ENCODE peak calls at places on chromosomes 5 and 9, in nine cellular contexts. A, U, E, I, Y, H, O, B and S are unnamed samples.
A peak's percentile ranks its signal among the peaks of the same experiment; 100 is the strongest.

GRCh38 chr5:132774896-132775295 is 2.1 kb downstream of the SEPTIN8 start:
- DNase-seq in Y (no peak), B (no peak), A (no peak), E (no peak), U (peak; percentile 71), I (no peak), O (no peak), H (no peak), S (no peak)

GRCh38 chr5:143606043-143606752 is 202.7 kb upstream of the NR3C1 start:
- DNase-seq in E (no peak), A (peak; percentile 80), I (no peak), O (peak; percentile 86), Y (no peak), H (no peak), U (no peak), B (peak; percentile 48), S (no peak)

GRCh38 chr5:69493235-69493925 is 790 bp downstream of the OCLN start:
- DNase-seq in O (peak; percentile 81), H (peak; percentile 77), U (no peak), I (no peak), B (no peak), E (peak; percentile 78), Y (no peak), A (peak; percentile 76), S (peak; percentile 64)

GRCh38 chr9:18421391-18421790 is 52.6 kb upstream of the ADAMTSL1 start:
- DNase-seq in H (no peak), U (no peak), E (no peak), B (no peak), A (no peak), Y (no peak), I (no peak), O (no peak), S (no peak)

GRCh38 chr9:86099695-86100364 is 472 bp upstream of the GOLM1 start:
- DNase-seq in H (peak; percentile 56), I (no peak), A (no peak), B (peak; percentile 57), E (peak; percentile 42), O (peak; percentile 14), U (no peak), Y (no peak), S (peak; percentile 24)

GRCh38 chr5:84248013-84248412 is 136.7 kb downstream of the EDIL3 start:
- DNase-seq in O (no peak), A (no peak), B (no peak), Y (no peak), H (no peak), I (no peak), E (no peak), U (no peak), S (no peak)

GRCh38 chr9:123655681-123656423 is 274.1 kb downstream of the DENND1A start:
- DNase-seq in H (no peak), B (no peak), U (no peak), Y (no peak), E (no peak), O (no peak), A (no peak), I (no peak), S (no peak)

GRCh38 chr5:18236386-18236785 is 602.1 kb downstream of the TAF11L14 start:
- DNase-seq in I (no peak), Y (no peak), A (no peak), U (no peak), O (no peak), E (no peak), B (no peak), H (no peak), S (no peak)

GRCh38 chr9:133716564-133717112 is 21.5 kb downstream of the SARDH start:
- DNase-seq in U (peak; percentile 51), A (no peak), E (no peak), I (no peak), H (no peak), Y (no peak), B (no peak), O (no peak), S (no peak)

GRCh38 chr9:88578486-88579362 is 43.7 kb downstream of the NXNL2 start:
- DNase-seq in I (peak; percentile 17), E (peak; percentile 81), B (peak; percentile 69), A (peak; percentile 52), H (peak; percentile 87), Y (peak; percentile 46), O (peak; percentile 69), U (peak; percentile 89), S (peak; percentile 86)

GRCh38 chr9:88579363-88579715 is 44.4 kb downstream of the NXNL2 start:
- DNase-seq in H (no peak), E (no peak), B (no peak), A (no peak), U (no peak), I (no peak), Y (no peak), O (no peak), S (no peak)

GRCh38 chr9:88574993-88575392 is 40.0 kb downstream of the NXNL2 start:
- DNase-seq in E (no peak), Y (no peak), U (no peak), B (peak; percentile 74), H (no peak), I (no peak), O (no peak), A (no peak), S (no peak)

GRCh38 chr9:88577256-88577655 is 42.3 kb downstream of the NXNL2 start:
- DNase-seq in B (no peak), O (no peak), A (no peak), E (no peak), I (no peak), Y (no peak), H (no peak), U (no peak), S (no peak)

GRCh38 chr9:88577736-88578485 is 42.9 kb downstream of the NXNL2 start:
- DNase-seq in Y (no peak), I (no peak), H (no peak), A (no peak), U (no peak), B (no peak), O (no peak), E (peak; percentile 2), S (no peak)
- H3K4me3 ChIP-seq in Y (no peak overlapping the region), I (no peak overlapping the region), H (no peak overlapping the region), A (no peak overlapping the region), U (no peak overlapping the region), B (no peak overlapping the region), O (peak overlapping the region; percentile 17), E (no peak overlapping the region), S (no peak overlapping the region)

DNA sequence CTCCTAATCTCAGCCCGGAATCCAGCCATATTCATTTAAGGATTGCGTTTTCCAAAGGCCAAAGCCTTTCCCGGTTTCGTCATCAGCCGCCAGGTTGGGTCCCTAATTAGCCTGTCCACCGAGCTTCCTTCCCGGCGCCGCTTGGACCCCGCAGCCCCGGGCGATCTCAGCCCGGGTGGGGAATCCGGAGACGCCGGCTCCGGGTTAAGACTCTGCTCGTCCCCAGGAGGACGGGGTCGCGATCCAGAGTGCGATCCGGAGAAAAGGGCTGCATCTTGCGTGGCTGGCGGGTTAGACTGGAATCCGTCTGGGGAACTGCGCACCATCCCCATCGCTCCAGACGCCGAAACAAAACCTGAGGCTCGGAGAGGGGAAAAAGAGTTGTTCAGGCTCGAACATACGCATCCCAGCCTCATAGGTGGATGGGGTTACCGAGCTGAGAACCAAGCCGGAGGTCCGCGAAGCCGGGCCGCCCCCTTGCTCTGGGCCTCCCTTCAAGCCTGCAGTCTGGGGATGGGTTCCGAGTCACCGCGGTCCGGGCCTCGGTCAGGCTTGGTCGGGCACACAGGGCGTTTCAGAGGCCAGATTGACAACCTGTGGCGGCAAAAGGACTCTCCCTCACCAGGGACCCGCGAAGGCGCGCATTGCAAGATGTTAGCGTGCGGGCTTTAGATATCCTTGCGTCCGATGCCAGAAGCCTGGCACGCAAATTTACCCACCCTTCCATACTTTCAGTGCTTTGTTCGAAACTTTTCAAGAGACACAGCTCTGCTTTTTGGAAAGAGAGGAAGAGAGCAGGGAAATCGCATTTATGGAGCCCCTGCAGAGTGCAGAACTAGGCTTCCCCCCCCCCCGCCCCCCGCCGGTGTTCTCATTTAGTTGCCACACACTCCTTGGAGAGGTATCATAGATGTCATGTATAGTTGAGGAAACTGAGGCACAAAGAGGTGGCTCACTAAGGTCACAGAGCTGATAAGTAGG is 7.9 kb downstream of the MSX2 start:
- DNase-seq in O (no peak), I (no peak), E (no peak), Y (no peak), U (no peak), H (peak; percentile 66), B (no peak), A (no peak), S (no peak)
- H3K4me3 ChIP-seq in O (no peak overlapping the region), I (no peak overlapping the region), E (no peak overlapping the region), Y (no peak overlapping the region), U (no peak overlapping the region), H (peak overlapping the region; percentile 40), B (no peak overlapping the region), A (no peak overlapping the region), S (no peak overlapping the region)

DNA sequence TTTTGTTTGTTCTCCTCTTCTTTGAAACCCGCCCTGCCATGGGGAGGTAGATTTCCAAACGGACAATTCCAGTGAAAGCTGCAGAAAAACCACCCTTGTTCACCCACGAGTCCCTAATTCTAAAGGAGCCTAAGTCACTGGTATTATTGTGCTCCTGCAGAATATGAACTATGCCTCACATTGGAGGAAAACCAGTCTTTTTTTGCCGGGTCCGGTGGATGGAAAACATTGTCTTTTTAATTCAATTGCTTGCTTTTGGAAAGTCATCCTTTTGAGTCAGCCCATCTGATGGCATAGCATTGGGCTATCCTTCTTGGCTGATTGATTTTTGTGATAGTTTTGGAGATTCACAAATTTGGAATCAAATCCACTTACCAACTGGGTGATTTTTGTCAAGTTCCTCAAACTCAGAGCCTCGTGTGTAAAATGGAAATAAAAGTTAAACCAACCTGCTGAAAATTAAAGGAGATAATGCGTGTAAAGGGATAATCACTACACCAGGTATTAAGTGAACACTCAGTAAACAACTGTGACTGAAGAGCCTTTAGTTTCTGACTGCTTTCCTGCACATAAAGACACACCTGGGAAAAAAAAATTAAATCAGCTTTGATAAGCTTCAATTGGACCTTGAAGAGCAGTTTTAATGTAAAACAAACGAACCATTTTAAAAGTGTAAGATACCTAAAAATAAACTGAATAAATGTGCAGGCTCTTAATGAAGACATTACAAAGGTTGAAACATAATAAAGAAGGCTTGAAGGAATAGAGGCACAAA is 783 bp upstream of the CCNJL start:
- DNase-seq in E (no peak), H (peak; percentile 10), A (no peak), U (no peak), I (no peak), O (no peak), B (no peak), Y (no peak), S (no peak)
- H3K4me3 ChIP-seq in E (peak overlapping the region; percentile 58), H (peak overlapping the region; percentile 83), A (no peak overlapping the region), U (peak overlapping the region; percentile 49), I (no peak overlapping the region), O (peak overlapping the region; percentile 57), B (peak overlapping the region; percentile 91), Y (no peak overlapping the region), S (peak overlapping the region; percentile 51)

GRCh38 chr9:77750981-77751340 is 102.8 kb upstream of the GNA14 start:
- DNase-seq in I (no peak), U (no peak), B (no peak), A (no peak), O (no peak), H (no peak), E (no peak), Y (no peak), S (no peak)
- H3K4me3 ChIP-seq in I (no peak overlapping the region), U (no peak overlapping the region), B (no peak overlapping the region), A (no peak overlapping the region), O (no peak overlapping the region), H (no peak overlapping the region), E (no peak overlapping the region), Y (no peak overlapping the region), S (no peak overlapping the region)